ENCODE peak calls at places on chromosomes 5 and 9, in eight cellular contexts. K, G, S, L, C, R, B and T are unnamed samples.
A peak's percentile ranks its signal among the peaks of the same experiment; 100 is the strongest.

GRCh38 chr5:26757941-26758340 is 280.4 kb downstream of the CDH9 start:
- DNase-seq in B (no peak), K (no peak), S (no peak), G (no peak), C (no peak), R (no peak), L (no peak), T (no peak)

GRCh38 chr5:55829956-55830355 is 21.2 kb upstream of the IL31RA start:
- DNase-seq in L (no peak), K (no peak), C (no peak), B (no peak), G (no peak), R (no peak), S (no peak), T (no peak)

GRCh38 chr9:95776131-95776530 is 99.4 kb upstream of the ERCC6L2 start:
- DNase-seq in S (peak; percentile 35), G (no peak), B (peak; percentile 26), R (no peak), C (no peak), L (no peak), K (no peak), T (no peak)

GRCh38 chr9:134371731-134372130 is 45.5 kb downstream of the RXRA start:
- DNase-seq in S (no peak), R (no peak), B (no peak), G (no peak), K (no peak), C (no peak), L (peak; percentile 53), T (no peak)

GRCh38 chr5:166083183-166083959 is 2208.1 kb upstream of the WWC1 start:
- DNase-seq in S (no peak), K (no peak), G (no peak), L (no peak), R (no peak), C (no peak), B (no peak), T (no peak)

GRCh38 chr9:6575324-6575758 is 70.2 kb downstream of the GLDC start:
- DNase-seq in R (no peak), B (no peak), G (no peak), C (no peak), L (peak; percentile 13), K (no peak), S (no peak), T (no peak)

GRCh38 chr5:178793156-178793555 is 62.7 kb upstream of the ZNF354A start:
- DNase-seq in G (no peak), L (peak; percentile 15), R (no peak), B (peak; percentile 13), K (no peak), C (no peak), S (no peak), T (peak; percentile 1)

GRCh38 chr9:127972316-127972871 is 8.4 kb downstream of the EEIG1 start:
- DNase-seq in S (no peak), G (no peak), B (no peak), R (no peak), L (no peak), K (no peak), C (peak; percentile 36), T (no peak)

GRCh38 chr5:16542275-16542674 is 74.5 kb downstream of the RETREG1 start:
- DNase-seq in B (no peak), C (no peak), K (no peak), L (no peak), S (no peak), R (no peak), G (no peak), T (no peak)

GRCh38 chr9:98992885-98993569 is 49.3 kb downstream of the COL15A1 start:
- DNase-seq in C (no peak), R (no peak), B (no peak), S (peak; percentile 14), K (no peak), G (no peak), L (no peak), T (no peak)

GRCh38 chr9:1871486-1872181 is 143.5 kb upstream of the SMARCA2 start:
- DNase-seq in S (peak; percentile 38), C (no peak), B (peak; percentile 23), G (no peak), R (peak; percentile 7), L (no peak), K (no peak), T (peak; percentile 72)

GRCh38 chr9:21331676-21332402 is 3.4 kb downstream of the KLHL9 start:
- DNase-seq in S (peak; percentile 46), C (no peak), K (no peak), L (no peak), R (no peak), B (peak; percentile 48), G (no peak), T (no peak)

GRCh38 chr5:145471831-145472616 is 363.1 kb downstream of the PRELID2 start:
- DNase-seq in K (no peak), S (peak; percentile 55), G (no peak), R (no peak), C (no peak), B (no peak), L (no peak), T (no peak)

GRCh38 chr5:139642891-139643871 is 5.0 kb upstream of the CXXC5 start:
- DNase-seq in R (no peak), G (no peak), S (no peak), C (no peak), L (peak; percentile 88), K (no peak), B (no peak), T (no peak)

GRCh38 chr5:142432369-142432863 is 107.6 kb upstream of the SPRY4 start:
- DNase-seq in B (no peak), L (peak; percentile 72), G (peak; percentile 8), K (peak; percentile 12), S (no peak), R (peak; percentile 59), C (no peak), T (peak; percentile 40)

GRCh38 chr5:38888023-38888422 is 42.2 kb downstream of the OSMR start:
- DNase-seq in R (no peak), C (no peak), L (no peak), G (no peak), K (no peak), B (no peak), S (no peak), T (no peak)

GRCh38 chr9:32581512-32582143 is 8.7 kb upstream of the NDUFB6 start:
- DNase-seq in C (no peak), G (peak; percentile 10), R (peak; percentile 48), B (peak; percentile 58), S (peak; percentile 55), K (no peak), L (no peak), T (peak; percentile 43)

GRCh38 chr9:13688990-13689600 is 409.6 kb upstream of the MPDZ start:
- DNase-seq in G (no peak), R (peak; percentile 50), C (no peak), L (no peak), S (no peak), K (no peak), B (peak; percentile 10), T (no peak)

GRCh38 chr5:56649569-56649968 is 165.8 kb upstream of the MAP3K1 start:
- DNase-seq in S (peak; percentile 62), C (no peak), L (no peak), B (peak; percentile 52), K (no peak), R (no peak), G (no peak), T (no peak)

GRCh38 chr5:97735209-97735608 is 552.2 kb upstream of the RIOK2 start:
- DNase-seq in L (no peak), K (no peak), R (no peak), G (no peak), S (peak; percentile 84), B (peak; percentile 81), C (no peak), T (no peak)

GRCh38 chr9:110997847-110998246 is 40.4 kb downstream of the LPAR1 start:
- DNase-seq in G (no peak), L (no peak), S (peak; percentile 54), R (no peak), B (peak; percentile 64), K (no peak), C (no peak), T (no peak)